ENCODE peak calls at places on chromosomes 1 and 21, in four cellular contexts. W is bronchial epithelial cell, G is AG04450, Q is mucosa of descending colon. J is an unnamed sample.

GRCh38 chr1:63723618-63724017 is 50.2 kb upstream of the ROR1 start:
- DNase-seq in W (peak; percentile 73), Q (no peak), G (no peak), J (no peak)

GRCh38 chr1:210746024-210746423 is 387.9 kb downstream of the KCNH1 start:
- DNase-seq in G (no peak), W (no peak), Q (no peak), J (no peak)

GRCh38 chr1:2439369-2439768 is 27.0 kb upstream of the PEX10 start:
- DNase-seq in G (no peak), Q (no peak), W (no peak), J (no peak)

GRCh38 chr1:207001492-207002245 is 30.9 kb downstream of the C1orf116 start:
- DNase-seq in Q (no peak), G (no peak), W (peak; percentile 78), J (no peak)

GRCh38 chr1:31374511-31375196 is 1.8 kb upstream of the FABP3 start:
- DNase-seq in W (no peak), Q (no peak), G (no peak), J (peak; percentile 70)

GRCh38 chr1:172360511-172360910 is 60.0 kb upstream of the C1orf105 start:
- DNase-seq in G (no peak), W (peak; percentile 46), Q (no peak), J (no peak)

GRCh38 chr1:185345913-185346717 is 29.1 kb upstream of the IVNS1ABP start:
- DNase-seq in Q (no peak), G (no peak), W (no peak), J (no peak)

GRCh38 chr1:15762546-15762945 is 4.0 kb downstream of the FBLIM1 start:
- DNase-seq in Q (no peak), W (no peak), G (no peak), J (no peak)

GRCh38 chr1:62977321-62977720 is 193.4 kb downstream of the ATG4C start:
- DNase-seq in Q (no peak), W (no peak), G (no peak), J (no peak)

GRCh38 chr1:196655037-196655436 is 3.2 kb downstream of the CFH start:
- DNase-seq in G (no peak), W (no peak), Q (no peak), J (no peak)

GRCh38 chr1:179803916-179804315 is 60.8 kb downstream of the FAM163A start:
- DNase-seq in G (no peak), W (no peak), Q (no peak), J (no peak)

GRCh38 chr1:30764939-30765582 is 7.5 kb upstream of the LAPTM5 start:
- DNase-seq in G (no peak), Q (peak; percentile 25), W (no peak), J (no peak)

GRCh38 chr1:30759718-30760281 is 2.2 kb upstream of the LAPTM5 start:
- DNase-seq in Q (peak; percentile 79), W (no peak), G (no peak), J (no peak)

GRCh38 chr1:93783876-93784275 is 95.1 kb downstream of the DNTTIP2 start:
- DNase-seq in Q (no peak), W (no peak), G (no peak), J (no peak)

GRCh38 chr1:47568763-47569162 is 130.9 kb downstream of the FOXD2 start:
- DNase-seq in G (no peak), W (no peak), Q (no peak), J (no peak)

GRCh38 chr1:154941332-154941995 is 4.9 kb upstream of the PMVK start:
- DNase-seq in W (no peak), G (no peak), Q (peak; percentile 56), J (no peak)

GRCh38 chr1:227342075-227342829 is 24.0 kb upstream of the CDC42BPA start:
- DNase-seq in W (no peak), G (no peak), Q (no peak), J (no peak)

GRCh38 chr1:152926091-152926490 is 17.7 kb downstream of the IVL start:
- DNase-seq in G (no peak), W (peak; percentile 70), Q (no peak), J (no peak)

GRCh38 chr1:46173361-46173856 is 1.5 kb upstream of the TSPAN1 start:
- DNase-seq in G (no peak), Q (no peak), W (no peak), J (no peak)

GRCh38 chr21:14573244-14573643 is 27.1 kb upstream of the SAMSN1 start:
- DNase-seq in Q (no peak), W (no peak), G (no peak), J (no peak)

GRCh38 chr1:6614019-6614952 is 755 bp downstream of the PHF13 start:
- DNase-seq in Q (peak; percentile 84), G (no peak), W (no peak), J (peak; percentile 43)

GRCh38 chr1:221723018-221723917 is 18.6 kb downstream of the DUSP10 start:
- DNase-seq in W (no peak), G (no peak), Q (no peak), J (no peak)

GRCh38 chr1:221719987-221720386 is 21.9 kb downstream of the DUSP10 start:
- DNase-seq in G (no peak), W (no peak), Q (no peak), J (peak; percentile 18)

GRCh38 chr1:221720545-221720944 is 21.3 kb downstream of the DUSP10 start:
- DNase-seq in G (no peak), Q (no peak), W (no peak), J (no peak)

GRCh38 chr1:221723918-221724263 is 18.0 kb downstream of the DUSP10 start:
- DNase-seq in G (no peak), Q (no peak), W (peak; percentile 46), J (no peak)

GRCh38 chr1:221722254-221723017 is 19.5 kb downstream of the DUSP10 start:
- DNase-seq in G (no peak), Q (no peak), W (no peak), J (no peak)
- H3K4me3 ChIP-seq in G (no peak overlapping the region), Q (no peak overlapping the region), W (no peak overlapping the region), J (no peak overlapping the region)

DNA sequence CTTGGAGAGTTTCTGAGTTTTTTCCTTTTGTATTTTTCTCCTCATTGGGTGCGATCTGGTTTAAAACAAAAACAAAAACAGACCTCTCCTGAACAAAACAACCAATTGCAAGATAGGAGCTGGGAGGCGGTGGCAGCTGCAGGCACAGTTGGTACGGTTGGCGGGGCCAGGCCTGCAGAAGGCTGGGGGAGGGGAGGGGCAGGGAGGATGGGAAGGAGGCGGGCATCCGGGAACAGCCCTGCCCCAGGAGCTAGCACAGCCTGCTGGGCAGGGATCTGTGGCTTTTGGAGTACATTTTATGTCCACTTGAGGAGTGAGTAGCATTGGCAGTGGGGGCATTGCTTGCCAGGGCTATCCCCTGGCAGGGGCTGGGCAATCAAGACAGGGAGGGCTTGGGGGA is 5.2 kb downstream of the CAPN9 start:
- DNase-seq in Q (peak; percentile 90), W (peak; percentile 46), G (no peak), J (no peak)
- H3K4me3 ChIP-seq in Q (no peak overlapping the region), W (no peak overlapping the region), G (no peak overlapping the region), J (no peak overlapping the region)

GRCh38 chr1:44806704-44807363 is at the start of gene DYNLT4:
- DNase-seq in G (no peak), Q (peak; percentile 48), W (no peak), J (no peak)

GRCh38 chr1:44810101-44810761 is 1.9 kb downstream of the BTBD19 start:
- DNase-seq in G (no peak), W (no peak), Q (peak; percentile 78), J (peak; percentile 74)

GRCh38 chr1:44808938-44809917 is 905 bp downstream of the BTBD19 start:
- DNase-seq in W (peak; percentile 46), Q (peak; percentile 87), G (no peak), J (peak; percentile 81)

GRCh38 chr1:44807364-44808062 is 362 bp upstream of the DYNLT4 start:
- DNase-seq in W (peak; percentile 99), Q (peak; percentile 99), G (peak; percentile 98), J (peak; percentile 100)

GRCh38 chr1:44808063-44808937 is at the start of gene BTBD19:
- DNase-seq in Q (peak; percentile 83), W (no peak), G (peak; percentile 80), J (peak; percentile 98)
- H3K4me3 ChIP-seq in Q (no peak within 1 kb of the TSS), W (no peak within 1 kb of the TSS), G (peak within 1 kb of the TSS; percentile 63), J (peak within 1 kb of the TSS; percentile 53)

GRCh38 chr21:45480701-45481500 is 61.3 kb downstream of the SLC19A1 start:
- DNase-seq in Q (no peak), W (no peak), G (no peak), J (no peak)

GRCh38 chr21:45481566-45481965 is 60.7 kb downstream of the SLC19A1 start:
- DNase-seq in W (no peak), Q (no peak), G (no peak), J (no peak)

GRCh38 chr21:45484318-45484717 is 57.9 kb downstream of the SLC19A1 start:
- DNase-seq in G (no peak), Q (no peak), W (no peak), J (no peak)

GRCh38 chr21:45481977-45482898 is 60.0 kb downstream of the SLC19A1 start:
- DNase-seq in G (no peak), W (no peak), Q (no peak), J (no peak)

DNA sequence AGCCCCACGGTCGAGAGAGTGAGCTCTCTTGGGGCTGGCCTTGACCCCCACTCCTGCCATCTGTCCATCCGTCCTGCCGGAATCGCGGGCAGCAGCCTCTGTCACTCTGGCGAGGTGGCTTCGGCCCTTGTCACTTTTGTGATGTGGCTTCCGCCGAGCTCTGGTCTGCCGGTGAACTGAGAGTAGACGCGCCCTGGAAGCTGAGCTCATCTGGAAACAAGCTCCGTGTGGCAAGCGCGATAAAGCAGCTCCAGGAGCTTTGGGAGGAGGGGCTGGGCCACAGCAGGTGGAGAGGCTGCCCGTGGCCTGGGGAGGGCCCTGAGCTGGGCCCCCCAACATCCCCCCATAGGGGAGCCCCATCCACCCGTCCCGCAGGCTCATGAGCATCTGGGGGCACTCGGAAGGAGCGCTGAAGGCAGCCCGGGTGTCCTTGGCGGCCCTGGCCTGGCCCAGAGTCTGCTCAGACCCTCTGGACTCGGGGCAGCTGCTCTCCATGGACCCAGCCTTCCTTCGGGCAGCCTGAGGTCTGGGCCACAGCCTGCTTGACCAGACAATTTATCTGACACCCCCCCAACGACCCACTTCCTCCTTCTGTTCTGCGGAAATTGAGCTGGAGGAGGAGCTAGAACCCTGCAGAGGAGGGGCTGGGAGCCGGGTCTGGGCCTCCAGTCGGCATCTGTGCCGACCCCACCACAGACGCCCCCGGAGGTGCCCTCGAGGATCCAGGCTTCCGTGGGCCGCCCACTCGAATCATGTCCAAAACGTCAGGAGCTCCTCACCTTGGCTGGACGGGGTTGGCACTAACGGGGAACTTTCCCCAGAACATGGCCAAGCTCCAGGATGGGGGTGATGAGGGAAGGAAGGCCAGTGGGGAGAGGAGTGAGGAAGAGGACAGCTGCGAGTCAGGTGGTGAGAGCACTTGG is 59.1 kb downstream of the SLC19A1 start:
- DNase-seq in G (no peak), W (no peak), Q (no peak), J (no peak)
- H3K4me3 ChIP-seq in G (no peak overlapping the region), W (no peak overlapping the region), Q (no peak overlapping the region), J (no peak overlapping the region)

GRCh38 chr1:8024329-8024728 is 1.8 kb downstream of the ERRFI1 start:
- DNase-seq in Q (no peak), G (no peak), W (no peak), J (peak; percentile 24)

GRCh38 chr1:8022395-8023286 is 3.5 kb downstream of the ERRFI1 start:
- DNase-seq in W (no peak), Q (no peak), G (no peak), J (peak; percentile 22)

GRCh38 chr1:8023995-8024313 is 2.2 kb downstream of the ERRFI1 start:
- DNase-seq in W (no peak), G (no peak), Q (no peak), J (peak; percentile 15)

GRCh38 chr1:8021676-8022266 is 4.3 kb downstream of the ERRFI1 start:
- DNase-seq in Q (no peak), W (no peak), G (no peak), J (peak; percentile 39)

GRCh38 chr1:8023287-8023994 is 2.7 kb downstream of the ERRFI1 start:
- DNase-seq in G (no peak), W (no peak), Q (no peak), J (no peak)
- H3K4me3 ChIP-seq in G (peak overlapping the region; percentile 80), W (peak overlapping the region; percentile 92), Q (no peak overlapping the region), J (peak overlapping the region; percentile 65)

J was measured in cardiac fibroblast.